ENCODE peak calls at places on chromosomes 4 and X, in four cellular contexts. One of them, this sample, is unnamed.
A peak's percentile ranks its signal among the peaks of the same experiment; 100 is the strongest.

GRCh38 chr4:47471064-47471463 is 7.6 kb upstream of the COMMD8 start:
- DNase-seq in aorta: no peak
- DNase-seq in pancreas: no peak
- DNase-seq in heart left ventricle: no peak
- DNase-seq in this sample: no peak

GRCh38 chr4:128757712-128758111 is 51.8 kb upstream of the JADE1 start:
- DNase-seq in heart left ventricle: peak; percentile 68
- DNase-seq in pancreas: no peak
- DNase-seq in aorta: peak; percentile 47
- DNase-seq in this sample: peak; percentile 43

GRCh38 chrX:38717871-38718270 is 83.4 kb upstream of the MID1IP1 start:
- DNase-seq in heart left ventricle: no peak
- DNase-seq in pancreas: no peak
- DNase-seq in aorta: no peak
- DNase-seq in this sample: no peak

GRCh38 chr4:74567981-74568380 is 123.0 kb downstream of the AREG start:
- DNase-seq in aorta: no peak
- DNase-seq in pancreas: no peak
- DNase-seq in heart left ventricle: no peak
- DNase-seq in this sample: no peak

GRCh38 chrX:41558531-41558930 is 111.4 kb downstream of the NYX start:
- DNase-seq in heart left ventricle: no peak
- DNase-seq in pancreas: no peak
- DNase-seq in aorta: no peak
- DNase-seq in this sample: no peak

GRCh38 chr4:149980941-149981340 is 97.3 kb upstream of the DCLK2 start:
- DNase-seq in pancreas: no peak
- DNase-seq in heart left ventricle: peak; percentile 31
- DNase-seq in aorta: peak; percentile 52
- DNase-seq in this sample: peak; percentile 21

GRCh38 chr4:134787315-134787714 is 585.7 kb upstream of the PABPC4L start:
- DNase-seq in pancreas: no peak
- DNase-seq in aorta: no peak
- DNase-seq in heart left ventricle: no peak
- DNase-seq in this sample: no peak

GRCh38 chr4:142817442-142817841 is 28.7 kb downstream of the INPP4B start:
- DNase-seq in pancreas: no peak
- DNase-seq in aorta: peak; percentile 60
- DNase-seq in heart left ventricle: no peak
- DNase-seq in this sample: peak; percentile 15

DNA sequence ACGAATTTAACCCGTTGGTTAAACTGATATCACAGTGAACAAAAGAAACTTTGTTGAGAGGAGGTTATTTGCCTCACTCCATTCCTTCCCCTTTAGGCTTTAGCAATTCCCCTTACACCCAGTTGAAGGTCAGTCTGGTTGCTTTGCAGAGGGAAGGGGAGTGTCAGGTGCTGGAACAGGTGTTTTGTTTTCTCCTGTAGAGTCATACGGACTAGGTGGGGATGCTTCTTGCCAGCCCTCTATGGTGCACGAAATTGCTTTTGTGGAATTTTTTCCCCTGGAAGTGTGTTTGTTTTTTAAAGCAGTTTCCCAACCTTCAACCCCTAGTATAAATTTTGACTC is 33.1 kb downstream of the DLG3 start:
- DNase-seq in heart left ventricle: no peak
- DNase-seq in aorta: no peak
- DNase-seq in pancreas: no peak
- DNase-seq in this sample: no peak
- H3K4me1 ChIP-seq in heart left ventricle: peaks cover 39% of the 10 kb centered on the region
- H3K4me1 ChIP-seq in aorta: peaks cover 6% of the 10 kb centered on the region
- H3K4me1 ChIP-seq in pancreas: peaks cover 22% of the 10 kb centered on the region
- H3K4me1 ChIP-seq in this sample: peaks cover 6% of the 10 kb centered on the region

DNA sequence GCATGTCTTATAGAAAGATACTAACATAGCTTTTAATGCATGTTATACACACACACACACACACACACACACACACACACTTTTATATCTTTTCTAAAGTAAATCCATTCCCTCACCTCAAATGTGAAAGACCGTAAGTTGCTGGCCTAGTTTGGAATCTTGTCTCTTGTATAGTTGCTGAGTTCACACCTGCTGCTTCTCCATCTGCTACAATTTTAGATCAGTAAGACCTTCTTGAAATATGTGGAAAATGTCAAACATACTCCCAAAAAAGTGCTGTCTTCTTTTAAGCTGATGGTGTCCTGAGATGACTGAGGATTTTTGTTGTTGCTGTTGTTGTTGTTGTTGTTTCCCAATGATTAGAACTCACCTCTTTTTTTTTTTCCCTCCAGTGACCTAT is 121.3 kb downstream of the SNCA start:
- DNase-seq in aorta: no peak
- DNase-seq in heart left ventricle: no peak
- DNase-seq in pancreas: no peak
- DNase-seq in this sample: no peak
- H3K4me3 ChIP-seq in aorta: no peak overlapping the region
- H3K4me3 ChIP-seq in heart left ventricle: no peak overlapping the region
- H3K4me3 ChIP-seq in pancreas: no peak overlapping the region
- H3K4me3 ChIP-seq in this sample: no peak overlapping the region

GRCh38 chr4:122764808-122765189 is 32.3 kb downstream of the BBS12 start:
- DNase-seq in pancreas: no peak
- DNase-seq in aorta: no peak
- DNase-seq in heart left ventricle: no peak
- DNase-seq in this sample: no peak

GRCh38 chr4:122765702-122766352 is 33.3 kb downstream of the BBS12 start:
- DNase-seq in heart left ventricle: no peak
- DNase-seq in aorta: peak; percentile 53
- DNase-seq in pancreas: no peak
- DNase-seq in this sample: no peak

GRCh38 chr4:122764071-122764807 is 31.7 kb downstream of the BBS12 start:
- DNase-seq in aorta: no peak
- DNase-seq in pancreas: no peak
- DNase-seq in heart left ventricle: no peak
- DNase-seq in this sample: no peak

GRCh38 chr4:122762520-122762919 is 30.0 kb downstream of the BBS12 start:
- DNase-seq in pancreas: no peak
- DNase-seq in aorta: no peak
- DNase-seq in heart left ventricle: no peak
- DNase-seq in this sample: no peak

DNA sequence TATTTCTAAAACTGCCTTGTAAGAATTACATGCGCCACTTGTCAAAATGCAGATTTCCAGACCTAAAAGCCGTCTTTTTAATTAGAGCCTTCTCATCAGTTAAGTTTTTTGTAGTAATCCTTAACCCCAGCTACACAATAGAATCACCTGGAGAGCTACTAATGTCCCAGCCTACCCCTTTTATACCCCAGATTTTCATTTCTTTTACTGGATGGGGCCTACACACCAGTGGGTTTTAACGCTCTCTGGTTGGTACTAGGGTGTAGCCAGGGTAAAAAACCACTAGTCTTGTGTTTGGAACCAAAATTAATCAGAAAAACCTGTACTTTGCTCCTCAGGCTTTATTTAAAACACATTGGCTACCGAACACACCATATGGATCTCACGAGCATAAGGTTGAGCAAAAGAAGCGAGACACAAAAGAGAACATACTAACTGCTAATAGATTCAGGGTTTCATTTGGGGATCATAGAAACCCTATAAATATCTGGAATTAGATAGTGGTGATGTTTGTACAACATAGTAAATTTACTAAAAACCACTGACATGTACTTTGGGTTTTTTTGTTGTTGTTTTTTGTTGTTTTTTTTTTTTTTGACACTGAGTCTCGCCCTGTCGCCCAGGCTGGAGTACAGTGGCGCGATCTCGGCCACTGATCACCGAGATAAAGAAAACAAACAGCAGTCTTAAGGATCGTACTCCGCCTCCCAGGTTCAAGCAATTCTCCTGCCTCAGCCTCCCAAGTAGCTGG is 30.6 kb downstream of the BBS12 start:
- DNase-seq in pancreas: no peak
- DNase-seq in aorta: no peak
- DNase-seq in heart left ventricle: no peak
- DNase-seq in this sample: no peak
- H3K4me1 ChIP-seq in pancreas: no peaks in the 10 kb centered on the region
- H3K4me1 ChIP-seq in aorta: peaks cover 2% of the 10 kb centered on the region
- H3K4me1 ChIP-seq in heart left ventricle: peaks cover 8% of the 10 kb centered on the region
- H3K4me1 ChIP-seq in this sample: no peaks in the 10 kb centered on the region

GRCh38 chr4:151012836-151013235 is 2.2 kb downstream of the LRBA start:
- DNase-seq in aorta: no peak
- DNase-seq in heart left ventricle: no peak
- DNase-seq in pancreas: no peak
- DNase-seq in this sample: no peak
- H3K4me3 ChIP-seq in aorta: no peak overlapping the region
- H3K4me3 ChIP-seq in heart left ventricle: peak overlapping the region; percentile 100
- H3K4me3 ChIP-seq in pancreas: peak overlapping the region; percentile 94
- H3K4me3 ChIP-seq in this sample: peak overlapping the region; percentile 98

GRCh38 chr4:988726-989721 is 2.2 kb downstream of the IDUA start:
- DNase-seq in pancreas: peak; percentile 78
- DNase-seq in heart left ventricle: peak; percentile 27
- DNase-seq in aorta: no peak
- DNase-seq in this sample: no peak
- H3K4me1 ChIP-seq in pancreas: peaks cover 25% of the 10 kb centered on the region
- H3K4me1 ChIP-seq in heart left ventricle: peaks cover 25% of the 10 kb centered on the region
- H3K4me1 ChIP-seq in aorta: no peaks in the 10 kb centered on the region
- H3K4me1 ChIP-seq in this sample: peaks cover 12% of the 10 kb centered on the region

GRCh38 chr4:112343330-112343729 is 46.2 kb downstream of the ALPK1 start:
- DNase-seq in pancreas: no peak
- DNase-seq in heart left ventricle: no peak
- DNase-seq in aorta: no peak
- DNase-seq in this sample: no peak
- H3K4me3 ChIP-seq in pancreas: no peak overlapping the region
- H3K4me3 ChIP-seq in heart left ventricle: no peak overlapping the region
- H3K4me3 ChIP-seq in aorta: no peak overlapping the region
- H3K4me3 ChIP-seq in this sample: no peak overlapping the region

This sample was measured in psoas muscle.